ENCODE peak calls at places on chromosomes 16 and 17, in seven cellular contexts. C, H, E, I, W, P and D are unnamed samples. For H3K36me3, the result is how much of the 10 kb centered on the place peaks cover.

GRCh38 chr16:27225536-27226360 is 22.4 kb downstream of the KDM8 start:
- DNase-seq in C (no peak), H (peak), E (no peak), I (no peak), W (no peak), P (peak), D (no peak)

GRCh38 chr16:81004646-81005353 is 1.9 kb downstream of the CMC2 start:
- DNase-seq in C (peak), H (no peak), E (no peak), I (peak), W (no peak), P (peak), D (no peak)

GRCh38 chr16:50263940-50264929 is 2.1 kb upstream of the ADCY7 start:
- DNase-seq in C (peak), H (peak), E (no peak), I (no peak), W (peak), P (no peak), D (no peak)

GRCh38 chr16:85259831-85260165 is 147.5 kb upstream of the CIBAR2 start:
- DNase-seq in C (no peak), H (no peak), E (no peak), I (no peak), W (no peak), P (no peak), D (no peak)

GRCh38 chr16:8720080-8720966 is 45.9 kb downstream of the ABAT start:
- DNase-seq in C (peak), H (no peak), E (no peak), I (peak), W (no peak), P (no peak), D (no peak)

GRCh38 chr17:31425646-31426045 is 34.2 kb downstream of the RAB11FIP4 start:
- DNase-seq in C (peak), H (no peak), E (no peak), I (peak), W (peak), P (no peak), D (peak)

GRCh38 chr16:5615868-5616642 is 518.5 kb upstream of the EEF2KMT start:
- DNase-seq in C (peak), H (peak), E (no peak), I (peak), W (peak), P (peak), D (peak)

GRCh38 chr17:66190738-66191606 is 961 bp downstream of the CEP112 start:
- DNase-seq in C (peak), H (no peak), E (no peak), I (peak), W (no peak), P (peak), D (no peak)

DNA sequence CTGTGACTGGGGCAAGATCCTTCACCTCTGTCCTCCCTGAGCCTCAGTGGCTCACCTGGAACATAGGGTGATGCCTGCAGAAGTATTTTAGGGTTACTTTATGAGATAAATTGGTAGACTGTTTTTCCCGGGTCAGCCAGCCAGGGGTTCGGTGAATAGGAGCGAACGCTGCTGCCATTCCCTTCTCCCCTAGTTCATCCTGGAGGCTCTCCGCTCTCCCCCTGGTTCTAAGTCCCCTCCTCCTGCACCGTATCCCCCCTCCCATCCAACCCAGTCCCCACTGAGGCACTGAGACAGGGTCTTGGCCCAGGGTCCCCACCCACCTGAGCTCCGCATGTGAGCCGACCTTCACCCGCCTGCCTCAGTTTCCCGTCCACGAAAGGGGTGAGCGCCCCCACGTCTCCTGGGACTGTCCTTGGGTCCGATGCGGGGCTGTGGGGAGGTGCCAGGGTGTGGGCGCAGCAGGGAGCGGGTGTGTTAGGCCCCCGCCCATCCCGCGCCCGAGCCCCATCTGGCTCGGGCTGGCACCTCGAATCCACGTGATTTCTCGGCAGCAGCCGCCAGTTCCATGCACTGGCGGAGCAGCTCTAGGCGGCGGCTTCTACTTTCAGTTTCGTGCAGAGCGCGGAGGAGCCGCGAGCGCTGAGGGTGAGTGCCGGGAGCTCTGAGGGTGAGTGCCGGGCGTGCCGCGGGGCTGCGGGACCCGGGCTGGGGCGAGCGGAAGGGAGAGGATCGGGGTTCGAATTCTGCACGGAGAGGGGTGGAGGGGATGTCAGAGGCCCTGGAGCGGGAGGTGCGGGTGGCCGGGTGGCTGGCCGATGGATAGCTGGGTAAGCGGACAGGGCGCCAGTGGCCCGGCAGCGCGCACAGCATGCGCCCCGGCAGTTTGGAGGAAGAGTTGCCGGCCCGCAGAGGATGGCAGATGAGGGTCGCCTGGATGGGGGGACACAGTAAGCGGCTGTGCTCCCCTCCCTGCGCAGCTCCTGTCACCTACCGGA is at the start of gene NLRC5:
- DNase-seq in C (peak), H (peak), E (peak), I (peak), W (peak), P (peak), D (peak)
- H3K27ac ChIP-seq in C (no peak), H (peak), E (peak), I (no peak), W (peak), P (peak), D (peak)

GRCh38 chr17:47808830-47809480 is 12.6 kb downstream of the OSBPL7 start:
- DNase-seq in C (no peak), H (no peak), E (peak), I (no peak), W (no peak), P (no peak), D (no peak)

GRCh38 chr17:47811709-47812108 is 9.9 kb downstream of the OSBPL7 start:
- DNase-seq in C (no peak), H (no peak), E (peak), I (no peak), W (no peak), P (no peak), D (no peak)

GRCh38 chr17:47810901-47811635 is 10.5 kb downstream of the OSBPL7 start:
- DNase-seq in C (no peak), H (no peak), E (peak), I (no peak), W (no peak), P (peak), D (no peak)

GRCh38 chr17:47812146-47812920 is 9.3 kb downstream of the OSBPL7 start:
- DNase-seq in C (no peak), H (no peak), E (peak), I (no peak), W (no peak), P (peak), D (no peak)

DNA sequence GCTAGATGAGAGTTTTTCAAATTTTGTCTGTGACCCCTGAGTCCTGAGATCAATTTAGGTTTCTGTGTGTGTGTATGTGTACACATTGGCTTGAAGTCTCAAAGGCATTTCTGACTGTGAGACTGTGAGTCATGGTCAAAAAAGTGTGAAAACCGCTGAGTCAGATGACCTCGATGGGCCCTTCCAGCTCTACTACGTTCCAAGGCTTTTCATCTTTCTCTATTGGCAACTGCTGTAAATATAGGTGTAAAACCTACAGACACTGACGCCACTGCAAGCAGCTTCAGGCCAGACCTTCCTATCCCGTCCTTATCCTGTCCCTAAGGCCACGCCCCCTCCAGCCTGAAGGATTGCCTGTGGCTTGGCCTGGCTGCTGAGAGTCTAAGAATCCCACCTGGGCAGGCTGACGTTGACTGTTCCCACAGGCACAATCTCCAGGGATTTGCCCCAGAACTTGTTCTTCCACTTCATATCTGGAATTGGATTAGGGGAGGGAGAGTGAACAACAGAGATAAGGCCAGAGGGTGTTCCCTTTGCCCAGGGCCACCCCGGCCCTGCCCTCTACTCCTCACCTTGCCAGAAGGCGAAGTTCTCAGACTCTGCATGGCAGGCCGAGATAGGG is 11.3 kb downstream of the OSBPL7 start:
- DNase-seq in C (peak), H (no peak), E (peak), I (peak), W (no peak), P (peak), D (no peak)
- H3K36me3 ChIP-seq in C (under half), H (half or more), E (under half), I (under half), W (under half), P (under half), D (half or more)

DNA sequence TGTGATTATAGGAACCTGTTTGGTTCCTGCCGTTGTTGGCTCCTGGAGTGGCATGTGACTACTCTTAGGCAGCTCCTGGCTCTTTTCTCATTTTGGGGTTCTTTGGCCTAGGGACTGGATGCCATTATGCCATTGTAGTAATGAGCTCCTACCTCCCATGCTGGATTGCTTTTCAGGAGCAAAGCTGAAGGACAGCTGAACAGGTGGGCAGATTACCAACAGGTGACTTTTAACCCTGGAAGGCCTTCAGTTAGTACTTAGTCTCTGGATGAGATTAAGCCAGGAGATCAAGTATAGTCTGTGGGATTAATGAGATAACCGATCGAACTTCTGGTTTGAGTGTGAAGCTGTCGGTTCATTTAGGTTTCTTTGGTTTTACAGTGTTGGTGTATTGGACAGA is 25.2 kb downstream of the WIPF2 start:
- DNase-seq in C (no peak), H (no peak), E (no peak), I (no peak), W (no peak), P (no peak), D (no peak)
- H3K27ac ChIP-seq in C (no peak), H (no peak), E (peak), I (no peak), W (no peak), P (no peak), D (no peak)

DNA sequence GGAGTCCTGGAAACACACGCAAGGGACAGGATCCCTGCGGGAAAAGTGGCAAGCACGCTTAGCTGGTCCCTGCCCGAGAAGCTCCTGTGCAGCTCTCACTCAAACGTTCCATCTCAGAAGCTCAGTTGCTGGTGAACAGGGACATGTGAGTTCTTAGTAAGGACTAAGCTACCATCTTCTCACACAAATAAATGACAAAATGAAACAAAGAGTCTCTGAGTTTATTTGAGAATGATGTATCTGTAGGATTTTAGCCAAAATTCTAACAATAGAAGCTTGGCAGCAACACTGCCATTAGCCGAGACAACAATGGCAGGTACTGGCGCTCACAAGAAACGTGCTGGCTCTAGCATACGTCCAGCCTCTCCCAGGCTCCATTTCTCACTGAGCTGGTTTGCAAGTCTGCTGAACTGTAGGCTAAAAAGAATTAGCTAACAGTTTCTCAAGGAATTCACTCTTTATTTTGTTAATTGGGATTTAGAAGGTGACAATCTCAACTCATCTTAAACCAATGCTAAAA is 90.2 kb downstream of the VPS53 start:
- DNase-seq in C (no peak), H (no peak), E (no peak), I (no peak), W (no peak), P (no peak), D (no peak)
- H3K36me3 ChIP-seq in C (under half), H (under half), E (half or more), I (under half), W (under half), P (under half), D (under half)

DNA sequence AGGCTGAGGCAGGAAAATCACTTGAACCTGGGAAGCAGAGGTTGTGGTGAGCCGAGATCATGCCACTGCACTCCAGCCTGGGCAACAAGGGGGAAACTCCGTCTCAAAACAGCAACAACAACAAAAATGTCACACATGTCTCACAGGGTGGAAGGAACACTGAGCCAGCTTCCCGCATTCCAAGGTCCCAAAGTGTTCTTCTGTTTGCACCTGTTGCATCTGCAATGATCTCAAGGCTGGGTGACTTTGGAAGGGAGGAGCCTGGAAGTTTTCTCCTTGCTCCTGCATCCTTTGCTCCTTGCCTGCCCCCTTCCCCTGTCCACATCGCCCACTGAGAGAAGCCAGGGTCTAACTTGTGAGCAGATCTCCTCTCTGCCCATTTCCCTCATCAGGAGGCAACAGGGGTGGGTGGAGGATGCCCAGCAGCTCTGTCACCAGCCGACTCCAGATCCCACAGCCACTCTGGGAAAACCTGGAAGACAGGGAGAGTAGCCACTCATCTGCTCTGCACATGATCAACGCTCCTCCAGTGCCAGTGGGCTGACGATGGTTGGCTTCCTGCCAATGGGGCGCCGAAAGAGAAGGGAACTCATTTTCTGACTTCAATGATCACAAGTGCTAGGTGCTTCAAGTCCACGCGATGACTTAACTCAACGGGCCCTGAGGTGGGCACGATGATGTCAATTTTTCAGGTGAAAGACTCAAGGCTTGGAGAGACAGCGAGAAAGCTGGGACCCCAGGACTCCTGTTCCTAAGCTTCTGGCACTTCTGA is 12.6 kb downstream of the CHST6 start:
- DNase-seq in C (no peak), H (no peak), E (no peak), I (no peak), W (no peak), P (no peak), D (no peak)
- H3K27ac ChIP-seq in C (no peak), H (no peak), E (no peak), I (no peak), W (no peak), P (no peak), D (no peak)

GRCh38 chr17:57349533-57350227 is 93.4 kb downstream of the MSI2 start:
- DNase-seq in C (no peak), H (no peak), E (no peak), I (no peak), W (no peak), P (no peak), D (no peak)
- H3K36me3 ChIP-seq in C (under half), H (under half), E (under half), I (under half), W (under half), P (under half), D (under half)

GRCh38 chr16:57591086-57591869 is 37.2 kb upstream of the ADGRG1 start:
- DNase-seq in C (peak), H (peak), E (peak), I (peak), W (peak), P (peak), D (peak)

GRCh38 chr16:57592591-57593003 is 35.8 kb upstream of the ADGRG1 start:
- DNase-seq in C (no peak), H (peak), E (peak), I (no peak), W (peak), P (no peak), D (no peak)

GRCh38 chr16:57593021-57593420 is 35.4 kb upstream of the ADGRG1 start:
- DNase-seq in C (no peak), H (no peak), E (peak), I (no peak), W (no peak), P (no peak), D (no peak)

GRCh38 chr16:57590654-57591085 is 37.8 kb upstream of the ADGRG1 start:
- DNase-seq in C (peak), H (no peak), E (peak), I (no peak), W (peak), P (no peak), D (no peak)

GRCh38 chr16:57591870-57592485 is 36.5 kb upstream of the ADGRG1 start:
- DNase-seq in C (no peak), H (no peak), E (no peak), I (no peak), W (no peak), P (no peak), D (no peak)
- H3K27ac ChIP-seq in C (no peak), H (no peak), E (no peak), I (no peak), W (no peak), P (no peak), D (peak)

GRCh38 chr17:38509008-38509771 is 80.9 kb downstream of the ARHGAP23 start:
- DNase-seq in C (peak), H (peak), E (peak), I (peak), W (peak), P (peak), D (peak)
- H3K36me3 ChIP-seq in C (under half), H (under half), E (under half), I (under half), W (under half), P (under half), D (under half)